ENCODE peak calls at places on chromosome 10, in ten cellular contexts. F, J, P, Y, K, M, E, I, H and R are unnamed samples.

GRCh38 chr10:11783558-11783865 is 39.6 kb upstream of the PROSER2 start:
- DNase-seq in P (no peak), M (no peak), J (no peak), F (no peak), Y (no peak), E (no peak), I (no peak), K (no peak), H (peak; percentile 78), R (no peak)

GRCh38 chr10:30828680-30829079 is 199.1 kb upstream of the LYZL2 start:
- DNase-seq in F (no peak), H (no peak), K (no peak), I (no peak), Y (peak; percentile 61), M (no peak), E (no peak), J (no peak), P (no peak), R (no peak)

GRCh38 chr10:132450825-132451505 is 54.0 kb downstream of the PWWP2B start:
- DNase-seq in H (no peak), M (no peak), K (no peak), I (no peak), E (no peak), P (no peak), F (peak; percentile 57), J (no peak), Y (no peak), R (no peak)

GRCh38 chr10:14834588-14834987 is 3.2 kb downstream of the CDNF start:
- DNase-seq in P (no peak), Y (no peak), I (no peak), M (no peak), J (no peak), H (no peak), E (no peak), K (no peak), F (no peak), R (no peak)

GRCh38 chr10:77865585-77866324 is 60.8 kb downstream of the DLG5 start:
- DNase-seq in Y (no peak), K (no peak), H (peak; percentile 49), J (no peak), M (no peak), F (no peak), E (no peak), I (no peak), P (no peak), R (peak; percentile 44)

GRCh38 chr10:132363921-132364593 is 32.1 kb downstream of the LRRC27 start:
- DNase-seq in P (no peak), J (no peak), M (no peak), E (no peak), F (no peak), H (peak; percentile 72), K (no peak), I (no peak), Y (peak; percentile 21), R (no peak)

GRCh38 chr10:48879476-48879875 is 60.2 kb downstream of the LRRC18 start:
- DNase-seq in E (no peak), J (no peak), H (no peak), M (no peak), P (no peak), I (no peak), K (no peak), Y (no peak), F (no peak), R (no peak)

GRCh38 chr10:110636572-110636931 is 7.6 kb upstream of the RBM20 start:
- DNase-seq in H (no peak), P (no peak), E (no peak), I (no peak), M (no peak), F (no peak), J (no peak), Y (no peak), K (no peak), R (no peak)

GRCh38 chr10:6095810-6096209 is 7.0 kb downstream of the RBM17 start:
- DNase-seq in H (no peak), M (no peak), Y (no peak), I (no peak), P (no peak), K (no peak), E (no peak), J (no peak), F (no peak), R (no peak)